ENCODE peak calls at places on chromosomes 16 and 17, in eight cellular contexts. N is right atrium auricular region; E is NCI-H460; Q is activated effector memory CD4-positive, alpha-beta T cell treated with Interleukin-2 at 50 U/mL for 16 hours; Y is HT1080; M is activated naive CD4-positive, alpha-beta T cell; K is NCI-H2171 treated with DMSO at 0.1 percent for 48 hours; Z is NT2/D1. J is an unnamed sample.

GRCh38 chr16:57383276-57384247 is 11.3 kb downstream of the CX3CL1 start:
- DNase-seq in Y (peak; percentile 62), E (no peak), N (no peak), M (no peak), Z (peak; percentile 40), Q (no peak), K (no peak), J (peak; percentile 72)

GRCh38 chr17:47096343-47096742 is 92.8 kb downstream of the CDC27 start:
- DNase-seq in Q (no peak), N (no peak), E (no peak), Z (no peak), K (no peak), Y (no peak), M (no peak), J (no peak)

GRCh38 chr16:59487067-59487466 is 753.0 kb upstream of the GOT2 start:
- DNase-seq in K (no peak), E (no peak), Z (no peak), Q (no peak), Y (no peak), M (no peak), N (no peak), J (no peak)

GRCh38 chr16:75244225-75244792 is 7.1 kb downstream of the BCAR1 start:
- DNase-seq in N (peak; percentile 78), E (no peak), K (no peak), M (no peak), Y (peak; percentile 57), Z (no peak), Q (no peak), J (no peak)

GRCh38 chr17:8871081-8871581 is 3.7 kb upstream of the PIK3R6 start:
- DNase-seq in Z (no peak), N (no peak), Y (no peak), E (no peak), Q (no peak), M (no peak), K (no peak), J (no peak)

GRCh38 chr17:79944251-79944812 is 91.3 kb downstream of the TBC1D16 start:
- DNase-seq in N (no peak), Y (no peak), K (no peak), Z (no peak), Q (no peak), M (no peak), E (no peak), J (no peak)

GRCh38 chr16:75197522-75198134 is 9.3 kb downstream of the CTRB2 start:
- DNase-seq in K (no peak), Z (no peak), M (no peak), N (no peak), E (no peak), Q (no peak), Y (peak; percentile 21), J (no peak)

GRCh38 chr17:81026266-81027036 is 8.5 kb upstream of the BAIAP2 start:
- DNase-seq in M (no peak), K (no peak), E (no peak), Q (no peak), N (no peak), Y (no peak), Z (no peak), J (no peak)

GRCh38 chr17:61487668-61488595 is 35.7 kb downstream of the TBX4 start:
- DNase-seq in N (no peak), E (no peak), Q (no peak), M (no peak), Z (no peak), K (no peak), Y (no peak), J (no peak)

GRCh38 chr16:56288019-56288418 is 96.7 kb downstream of the GNAO1 start:
- DNase-seq in K (peak; percentile 58), E (no peak), N (no peak), M (no peak), Z (no peak), Q (no peak), Y (no peak), J (no peak)

GRCh38 chr17:19986941-19987714 is 9.5 kb upstream of the AKAP10 start:
- DNase-seq in N (peak; percentile 21), Q (no peak), Y (no peak), Z (no peak), E (no peak), K (no peak), M (no peak), J (no peak)

GRCh38 chr16:68939921-68940320 is 96.6 kb downstream of the TANGO6 start:
- DNase-seq in N (no peak), Q (no peak), Z (no peak), Y (no peak), E (no peak), M (no peak), K (no peak), J (no peak)

GRCh38 chr16:86450691-86451090 is 59.6 kb upstream of the FOXF1 start:
- DNase-seq in N (no peak), Y (no peak), Z (no peak), E (no peak), K (no peak), Q (no peak), M (no peak), J (no peak)

GRCh38 chr17:8997994-8998628 is 23.2 kb upstream of the NTN1 start:
- DNase-seq in E (peak; percentile 55), M (peak; percentile 55), N (peak; percentile 66), Y (peak; percentile 34), K (peak; percentile 37), Z (no peak), Q (peak; percentile 66), J (peak; percentile 31)

GRCh38 chr16:56320081-56320480 is 105.3 kb downstream of the AMFR start:
- DNase-seq in N (no peak), Q (no peak), Z (no peak), Y (no peak), M (no peak), E (no peak), K (no peak), J (no peak)

GRCh38 chr17:35235917-35236316 is 7.0 kb upstream of the SLFN5 start:
- DNase-seq in Y (no peak), M (no peak), E (no peak), Z (no peak), N (no peak), Q (no peak), K (no peak), J (no peak)

GRCh38 chr16:14489460-14489859 is 140.6 kb downstream of the PARN start:
- DNase-seq in E (no peak), K (peak; percentile 24), Y (no peak), Q (no peak), Z (no peak), M (no peak), N (no peak), J (peak; percentile 89)

GRCh38 chr16:81693047-81693446 is 86.0 kb upstream of the PLCG2 start:
- DNase-seq in N (no peak), K (no peak), Y (no peak), Z (no peak), Q (no peak), M (no peak), E (no peak), J (no peak)

GRCh38 chr17:82089723-82090548 is 8.1 kb downstream of the FASN start:
- DNase-seq in E (no peak), Y (no peak), K (no peak), N (no peak), M (no peak), Z (no peak), Q (no peak), J (no peak)

GRCh38 chr17:65403129-65403528 is 158.3 kb downstream of the AXIN2 start:
- DNase-seq in K (no peak), E (no peak), N (no peak), M (no peak), Z (no peak), Y (no peak), Q (no peak), J (no peak)

GRCh38 chr17:7404737-7405412 is 978 bp upstream of the TMEM256 start:
- DNase-seq in Y (no peak), Z (no peak), M (no peak), N (peak; percentile 64), E (no peak), Q (no peak), K (peak; percentile 10), J (no peak)

GRCh38 chr16:64809876-64810629 is 311.8 kb downstream of the CDH11 start:
- DNase-seq in N (no peak), E (no peak), Z (no peak), K (no peak), Q (no peak), M (no peak), Y (no peak), J (no peak)

GRCh38 chr16:87138316-87138715 is 178.9 kb downstream of the C16orf95 start:
- DNase-seq in K (no peak), M (no peak), N (no peak), E (no peak), Z (no peak), Q (no peak), Y (no peak), J (no peak)

GRCh38 chr17:45287526-45288264 is 25.8 kb upstream of the SPATA32 start:
- DNase-seq in N (no peak), M (no peak), Y (no peak), Q (no peak), Z (no peak), K (peak; percentile 84), E (no peak), J (no peak)

GRCh38 chr16:695355-696089 is 5.3 kb upstream of the WDR24 start:
- DNase-seq in N (no peak), K (peak; percentile 97), M (peak; percentile 40), Y (no peak), Z (no peak), Q (peak; percentile 73), E (no peak), J (peak; percentile 99)

GRCh38 chr16:24668481-24669001 is 60.9 kb upstream of the TNRC6A start:
- DNase-seq in E (no peak), M (no peak), Y (peak; percentile 29), K (no peak), N (no peak), Q (no peak), Z (no peak), J (peak; percentile 52)

GRCh38 chr17:42345396-42346078 is 42.7 kb downstream of the STAT3 start:
- DNase-seq in Z (no peak), K (peak; percentile 11), N (no peak), E (no peak), Q (no peak), M (no peak), Y (no peak), J (no peak)

GRCh38 chr17:77356690-77357201 is 216.0 kb downstream of the SEC14L1 start:
- DNase-seq in Y (no peak), M (no peak), Q (no peak), K (no peak), E (no peak), Z (no peak), N (peak; percentile 30), J (no peak)

GRCh38 chr16:81882559-81882958 is 103.5 kb downstream of the PLCG2 start:
- DNase-seq in Z (no peak), M (no peak), K (no peak), Q (no peak), Y (no peak), E (no peak), N (no peak), J (no peak)

GRCh38 chr17:48236681-48237134 is 129.1 kb downstream of the SNX11 start:
- DNase-seq in Q (no peak), M (no peak), N (no peak), Z (no peak), E (no peak), K (no peak), Y (peak; percentile 96), J (no peak)

GRCh38 chr17:40432864-40433528 is 10.3 kb upstream of the IGFBP4 start:
- DNase-seq in N (no peak), E (no peak), Z (no peak), Q (no peak), K (no peak), Y (no peak), M (no peak), J (no peak)

GRCh38 chr16:57747996-57748395 is 12.4 kb downstream of the KATNB1 start:
- DNase-seq in Y (no peak), N (no peak), K (no peak), Q (no peak), Z (no peak), E (no peak), M (no peak), J (no peak)

GRCh38 chr17:42288985-42289862 is 926 bp downstream of the STAT5A start:
- DNase-seq in K (no peak), Z (no peak), N (no peak), Q (peak; percentile 40), E (no peak), Y (no peak), M (no peak), J (no peak)

GRCh38 chr17:16406742-16407674 is 8.4 kb upstream of the TRPV2 start:
- DNase-seq in N (no peak), Q (no peak), E (peak; percentile 25), K (no peak), M (no peak), Z (no peak), Y (no peak), J (no peak)